ENCODE peak calls at places on chromosome 1, in four cellular contexts. R, L, V and S are unnamed samples.

GRCh38 chr1:79041666-79042065 is 35.1 kb upstream of the ADGRL4 start:
- DNase-seq in R (no peak), L (peak), V (no peak), S (no peak)

GRCh38 chr1:205907794-205908193 is 35.5 kb downstream of the SLC26A9 start:
- DNase-seq in R (no peak), L (peak), V (peak), S (peak)

GRCh38 chr1:60569189-60569588 is 495.6 kb upstream of the C1orf87 start:
- DNase-seq in R (no peak), L (no peak), V (peak), S (no peak)

GRCh38 chr1:234970371-234970730 is 158.3 kb downstream of the TOMM20 start:
- DNase-seq in R (peak), L (no peak), V (no peak), S (no peak)

GRCh38 chr1:110896090-110896489 is 23.1 kb downstream of the CD53 start:
- DNase-seq in R (no peak), L (no peak), V (no peak), S (no peak)

GRCh38 chr1:240091614-240092300 is at the start of gene FMN2:
- DNase-seq in R (no peak), L (peak), V (no peak), S (peak)

GRCh38 chr1:200670215-200671118 is 760 bp upstream of the DDX59 start:
- DNase-seq in R (peak), L (peak), V (peak), S (peak)

GRCh38 chr1:216542741-216543140 is 119.5 kb upstream of the USH2A start:
- DNase-seq in R (no peak), L (no peak), V (no peak), S (no peak)

GRCh38 chr1:17523487-17524029 is 15.9 kb upstream of the ARHGEF10L start:
- DNase-seq in R (no peak), L (peak), V (no peak), S (no peak)

GRCh38 chr1:112359961-112360767 is 35.9 kb upstream of the CTTNBP2NL start:
- DNase-seq in R (no peak), L (peak), V (peak), S (peak)

GRCh38 chr1:62280150-62280549 is 39.1 kb downstream of the KANK4 start:
- DNase-seq in R (no peak), L (no peak), V (no peak), S (no peak)

GRCh38 chr1:92441316-92442311 is 45.1 kb downstream of the GFI1 start:
- DNase-seq in R (no peak), L (no peak), V (peak), S (peak)

GRCh38 chr1:228381336-228381735 is 25.3 kb downstream of the TRIM11 start:
- DNase-seq in R (no peak), L (no peak), V (no peak), S (no peak)

GRCh38 chr1:228377664-228378452 is 28.8 kb downstream of the TRIM11 start:
- DNase-seq in R (no peak), L (no peak), V (no peak), S (peak)

GRCh38 chr1:228378453-228379164 is 28.0 kb downstream of the TRIM11 start:
- DNase-seq in R (peak), L (peak), V (peak), S (peak)

GRCh38 chr1:228379165-228379460 is 27.5 kb downstream of the TRIM11 start:
- DNase-seq in R (no peak), L (peak), V (peak), S (peak)

DNA sequence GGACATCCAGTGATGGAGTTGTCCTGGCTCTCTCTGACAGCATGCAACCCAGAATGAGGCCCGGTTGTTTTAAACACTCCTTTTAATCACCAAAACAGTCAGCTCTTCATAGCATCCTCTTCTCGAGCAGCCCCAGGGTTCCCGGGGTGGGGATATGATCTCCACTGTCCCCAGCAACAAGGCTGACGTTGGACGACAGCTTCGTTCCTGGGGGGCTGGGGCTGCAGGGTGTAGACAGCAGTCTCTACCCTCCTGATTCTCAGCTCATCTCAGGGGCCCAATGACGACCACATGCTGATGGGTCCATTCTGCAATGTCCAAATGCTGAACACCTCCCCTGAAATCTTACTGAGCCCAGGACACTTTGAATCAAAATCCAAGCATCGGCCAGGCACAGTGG is 27.0 kb downstream of the TRIM11 start:
- DNase-seq in R (no peak), L (no peak), V (no peak), S (no peak)
- H3K4me3 ChIP-seq in R (no peak), L (no peak), V (no peak), S (peak)

DNA sequence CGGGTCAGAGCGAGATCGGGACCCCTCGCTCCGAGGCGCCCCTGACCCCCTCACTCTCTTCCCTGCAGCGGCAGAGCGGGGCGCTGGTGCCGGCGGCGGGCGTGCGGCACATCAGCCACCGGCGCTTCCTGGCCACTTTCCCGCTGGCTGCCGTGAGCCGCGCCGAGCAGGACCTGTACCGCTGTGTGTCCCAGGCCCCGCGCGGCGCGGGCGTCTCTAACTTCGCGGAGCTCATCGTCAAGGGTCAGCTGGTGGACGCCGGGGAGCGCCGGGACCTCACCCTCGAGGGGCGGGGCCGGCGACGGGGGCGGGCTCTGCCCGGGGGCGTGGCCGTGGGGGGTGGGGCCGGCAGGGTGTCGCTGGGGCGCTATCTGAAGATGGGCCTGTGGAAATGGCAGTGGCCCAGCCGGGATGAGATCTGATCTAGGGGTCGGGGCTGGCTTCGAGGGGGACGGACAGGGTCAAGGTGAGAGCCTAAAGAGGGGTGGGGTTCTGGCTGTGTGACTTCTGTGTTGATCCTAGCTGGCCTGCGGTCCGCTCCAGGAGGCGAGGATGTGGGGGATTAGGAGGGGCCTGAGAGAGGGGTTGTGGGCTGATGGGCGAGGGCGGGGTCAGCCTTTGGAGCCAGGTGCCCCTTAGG is 23.6 kb downstream of the PTPRU start:
- DNase-seq in R (no peak), L (peak), V (peak), S (peak)
- H3K4me3 ChIP-seq in R (peak), L (peak), V (peak), S (peak)

GRCh38 chr1:223829678-223830077 is 16.1 kb downstream of the TP53BP2 start:
- DNase-seq in R (no peak), L (no peak), V (no peak), S (no peak)

GRCh38 chr1:223834660-223835263 is 11.0 kb downstream of the TP53BP2 start:
- DNase-seq in R (no peak), L (peak), V (peak), S (no peak)

GRCh38 chr1:223833948-223834347 is 11.8 kb downstream of the TP53BP2 start:
- DNase-seq in R (no peak), L (peak), V (no peak), S (no peak)

GRCh38 chr1:223832637-223832943 is 13.2 kb downstream of the TP53BP2 start:
- DNase-seq in R (no peak), L (peak), V (no peak), S (no peak)

DNA sequence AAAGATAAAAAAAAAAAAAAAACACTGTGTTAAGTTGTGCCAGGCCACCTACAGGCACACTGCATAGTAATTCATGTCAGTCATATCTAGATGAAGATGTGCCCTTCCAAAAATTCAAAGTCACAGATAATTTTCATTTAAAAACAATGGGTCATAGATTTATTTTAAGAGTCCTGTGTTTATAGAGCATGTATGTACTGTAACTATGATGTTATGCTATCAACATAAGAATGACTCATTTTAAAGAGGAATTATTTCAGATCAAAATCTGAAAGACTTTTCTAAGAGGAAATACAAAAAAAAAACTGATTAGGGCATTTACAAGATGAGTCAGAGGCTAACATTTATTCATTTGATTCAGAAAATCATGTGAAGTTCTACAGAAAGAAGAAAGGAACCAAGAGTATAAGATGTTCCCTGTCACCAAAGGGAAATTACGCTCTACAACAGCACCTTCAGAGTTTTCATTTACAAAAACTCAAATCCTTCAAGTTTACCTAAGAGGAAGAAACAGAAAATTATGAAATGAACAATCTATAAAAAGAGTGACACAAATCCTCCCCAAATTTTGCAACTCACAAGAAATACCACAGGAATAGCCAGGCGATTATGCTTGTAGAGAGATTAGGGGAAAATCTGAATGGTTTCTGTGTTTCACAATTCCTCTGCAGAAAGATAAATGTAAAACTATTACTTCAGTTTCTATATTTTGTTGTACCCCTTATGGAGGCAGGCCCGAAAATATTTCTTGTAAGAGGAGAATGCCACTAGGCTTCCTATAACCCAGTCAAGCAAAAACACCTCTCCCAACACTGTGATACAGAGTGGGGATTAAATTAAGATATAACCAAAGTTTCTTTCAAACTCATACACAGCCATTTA is 13.8 kb downstream of the TP53BP2 start:
- DNase-seq in R (no peak), L (peak), V (peak), S (no peak)
- H3K4me3 ChIP-seq in R (no peak), L (peak), V (no peak), S (no peak)

DNA sequence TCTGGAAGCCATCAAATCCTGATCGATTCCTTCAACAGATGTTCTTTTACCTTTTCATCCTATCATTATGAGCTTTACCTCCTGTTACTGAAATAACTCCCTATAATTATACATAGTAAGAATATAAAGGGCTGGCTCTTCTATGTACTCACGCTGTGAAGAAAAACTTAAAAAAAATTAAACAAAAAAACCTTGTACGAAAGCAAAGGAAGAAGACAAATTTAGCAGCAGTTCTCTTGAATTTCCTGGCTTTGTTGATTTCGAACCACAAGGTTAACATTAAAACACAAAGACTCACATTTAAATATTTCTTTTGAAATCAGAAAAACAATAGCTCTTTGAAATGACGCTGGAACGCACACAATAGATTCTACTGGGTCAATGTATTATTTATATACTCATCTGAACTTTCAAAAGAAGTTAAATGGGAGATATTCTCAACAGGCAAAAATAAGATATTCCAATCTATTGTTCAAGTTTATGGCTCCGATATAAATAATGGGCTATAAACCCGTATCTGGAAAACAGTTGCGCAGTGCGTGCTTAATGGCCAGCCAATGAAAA is 13.6 kb upstream of the SPEN start:
- DNase-seq in R (no peak), L (peak), V (no peak), S (peak)
- H3K4me3 ChIP-seq in R (peak), L (peak), V (peak), S (peak)

GRCh38 chr1:31760901-31761470 is 3.2 kb downstream of the ADGRB2 start:
- DNase-seq in R (no peak), L (peak), V (peak), S (peak)

GRCh38 chr1:31761883-31762282 is 2.3 kb downstream of the ADGRB2 start:
- DNase-seq in R (no peak), L (peak), V (no peak), S (no peak)

GRCh38 chr1:31762323-31762722 is 1.8 kb downstream of the ADGRB2 start:
- DNase-seq in R (no peak), L (no peak), V (no peak), S (peak)

GRCh38 chr1:31759266-31760023 is 4.7 kb downstream of the ADGRB2 start:
- DNase-seq in R (no peak), L (peak), V (no peak), S (peak)

GRCh38 chr1:31760422-31760900 is 3.7 kb downstream of the ADGRB2 start:
- DNase-seq in R (no peak), L (no peak), V (no peak), S (peak)
- H3K4me3 ChIP-seq in R (peak), L (peak), V (peak), S (peak)

GRCh38 chr1:161069201-161069685 is 448 bp downstream of the ARHGAP30 start:
- DNase-seq in R (no peak), L (no peak), V (no peak), S (no peak)
- H3K4me3 ChIP-seq in R (no peak), L (no peak), V (no peak), S (no peak)

DNA sequence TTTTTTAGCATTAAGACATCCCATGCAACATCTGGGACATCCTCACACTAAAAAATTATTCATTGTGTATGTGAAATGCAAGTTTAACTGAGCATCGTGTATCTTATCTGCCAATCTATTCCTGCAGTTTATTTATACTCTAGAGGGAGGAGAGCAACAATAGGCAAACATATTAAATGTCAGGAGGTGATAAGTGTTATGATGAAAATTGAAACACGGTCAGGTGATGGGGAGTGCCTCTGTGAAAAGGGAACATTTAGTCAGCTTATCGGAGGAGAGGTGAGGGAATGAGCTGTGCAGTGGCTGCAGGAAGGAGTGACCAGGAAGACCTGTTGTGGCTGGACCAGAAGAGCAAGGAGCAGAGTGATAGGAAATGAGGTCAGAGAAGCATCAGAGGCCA is 775 bp upstream of the EFCAB14 start:
- DNase-seq in R (no peak), L (no peak), V (peak), S (peak)
- H3K4me3 ChIP-seq in R (peak), L (peak), V (no peak), S (peak)